ENCODE peak calls at places on chromosome 9, in eight cellular contexts. One of them, this sample, is unnamed. For H3K9me3, the result is how much of the 10 kb centered on the place peaks cover.

GRCh38 chr9:20314981-20315380 is 307.3 kb downstream of the MLLT3 start:
- DNase-seq in mammary epithelial cell: no peak
- DNase-seq in body of pancreas: no peak
- DNase-seq in CD8-positive, alpha-beta T cell: no peak
- DNase-seq in NT2/D1: no peak
- DNase-seq in right lobe of liver: no peak
- DNase-seq in tibial artery: no peak
- DNase-seq in HAP-1: no peak
- DNase-seq in this sample: no peak

GRCh38 chr9:128917151-128917849 is 3.5 kb upstream of the PHYHD1 start:
- DNase-seq in mammary epithelial cell: no peak
- DNase-seq in body of pancreas: peak
- DNase-seq in CD8-positive, alpha-beta T cell: no peak
- DNase-seq in NT2/D1: no peak
- DNase-seq in right lobe of liver: peak
- DNase-seq in tibial artery: peak
- DNase-seq in HAP-1: no peak
- DNase-seq in this sample: no peak

GRCh38 chr9:130446111-130446861 is 1.5 kb downstream of the ASS1 start:
- DNase-seq in mammary epithelial cell: peak
- DNase-seq in body of pancreas: peak
- DNase-seq in CD8-positive, alpha-beta T cell: no peak
- DNase-seq in NT2/D1: no peak
- DNase-seq in right lobe of liver: peak
- DNase-seq in tibial artery: peak
- DNase-seq in HAP-1: peak
- DNase-seq in this sample: no peak

GRCh38 chr9:134701581-134702259 is 60.1 kb downstream of the COL5A1 start:
- DNase-seq in mammary epithelial cell: no peak
- DNase-seq in body of pancreas: no peak
- DNase-seq in CD8-positive, alpha-beta T cell: no peak
- DNase-seq in NT2/D1: no peak
- DNase-seq in right lobe of liver: no peak
- DNase-seq in tibial artery: no peak
- DNase-seq in HAP-1: no peak
- DNase-seq in this sample: no peak

GRCh38 chr9:79013715-79014610 is 557.8 kb upstream of the TLE4 start:
- DNase-seq in mammary epithelial cell: peak
- DNase-seq in body of pancreas: no peak
- DNase-seq in CD8-positive, alpha-beta T cell: no peak
- DNase-seq in NT2/D1: no peak
- DNase-seq in right lobe of liver: no peak
- DNase-seq in tibial artery: no peak
- DNase-seq in HAP-1: no peak
- DNase-seq in this sample: no peak

GRCh38 chr9:92564982-92565381 is 29.2 kb upstream of the ECM2 start:
- DNase-seq in mammary epithelial cell: no peak
- DNase-seq in body of pancreas: no peak
- DNase-seq in CD8-positive, alpha-beta T cell: no peak
- DNase-seq in NT2/D1: no peak
- DNase-seq in right lobe of liver: no peak
- DNase-seq in tibial artery: no peak
- DNase-seq in HAP-1: no peak
- DNase-seq in this sample: no peak

GRCh38 chr9:112002847-112003457 is 106.3 kb downstream of the UGCG start:
- DNase-seq in mammary epithelial cell: no peak
- DNase-seq in body of pancreas: no peak
- DNase-seq in CD8-positive, alpha-beta T cell: no peak
- DNase-seq in NT2/D1: no peak
- DNase-seq in right lobe of liver: no peak
- DNase-seq in tibial artery: no peak
- DNase-seq in HAP-1: no peak
- DNase-seq in this sample: no peak

GRCh38 chr9:88801214-88801796 is 190.0 kb upstream of the S1PR3 start:
- DNase-seq in mammary epithelial cell: no peak
- DNase-seq in body of pancreas: no peak
- DNase-seq in CD8-positive, alpha-beta T cell: no peak
- DNase-seq in NT2/D1: no peak
- DNase-seq in right lobe of liver: no peak
- DNase-seq in tibial artery: no peak
- DNase-seq in HAP-1: no peak
- DNase-seq in this sample: no peak

GRCh38 chr9:7117676-7118561 is 360.1 kb downstream of the KDM4C start:
- DNase-seq in mammary epithelial cell: peak
- DNase-seq in body of pancreas: no peak
- DNase-seq in CD8-positive, alpha-beta T cell: no peak
- DNase-seq in NT2/D1: no peak
- DNase-seq in right lobe of liver: no peak
- DNase-seq in tibial artery: no peak
- DNase-seq in HAP-1: no peak
- DNase-seq in this sample: no peak

GRCh38 chr9:103713631-103714030 is 380.5 kb upstream of the SMC2 start:
- DNase-seq in mammary epithelial cell: no peak
- DNase-seq in body of pancreas: no peak
- DNase-seq in CD8-positive, alpha-beta T cell: no peak
- DNase-seq in NT2/D1: no peak
- DNase-seq in right lobe of liver: no peak
- DNase-seq in tibial artery: no peak
- DNase-seq in HAP-1: no peak
- DNase-seq in this sample: no peak

GRCh38 chr9:130172161-130172857 is at the start of gene NCS1:
- DNase-seq in mammary epithelial cell: peak
- DNase-seq in body of pancreas: peak
- DNase-seq in CD8-positive, alpha-beta T cell: peak
- DNase-seq in NT2/D1: no peak
- DNase-seq in right lobe of liver: peak
- DNase-seq in tibial artery: peak
- DNase-seq in HAP-1: peak
- DNase-seq in this sample: no peak

GRCh38 chr9:92278117-92278516 is 15.4 kb downstream of the IARS1 start:
- DNase-seq in mammary epithelial cell: peak
- DNase-seq in body of pancreas: no peak
- DNase-seq in CD8-positive, alpha-beta T cell: no peak
- DNase-seq in NT2/D1: no peak
- DNase-seq in right lobe of liver: no peak
- DNase-seq in tibial artery: no peak
- DNase-seq in HAP-1: no peak
- DNase-seq in this sample: no peak

GRCh38 chr9:91844656-91845291 is 105.3 kb downstream of the ROR2 start:
- DNase-seq in mammary epithelial cell: no peak
- DNase-seq in body of pancreas: no peak
- DNase-seq in CD8-positive, alpha-beta T cell: no peak
- DNase-seq in NT2/D1: no peak
- DNase-seq in right lobe of liver: no peak
- DNase-seq in tibial artery: no peak
- DNase-seq in HAP-1: peak
- DNase-seq in this sample: no peak

GRCh38 chr9:134887686-134888602 is 7.3 kb downstream of the FCN2 start:
- DNase-seq in mammary epithelial cell: no peak
- DNase-seq in body of pancreas: no peak
- DNase-seq in CD8-positive, alpha-beta T cell: no peak
- DNase-seq in NT2/D1: no peak
- DNase-seq in right lobe of liver: no peak
- DNase-seq in tibial artery: no peak
- DNase-seq in HAP-1: no peak
- DNase-seq in this sample: no peak

GRCh38 chr9:4341554-4341953 is 41.7 kb upstream of the GLIS3 start:
- DNase-seq in mammary epithelial cell: no peak
- DNase-seq in body of pancreas: no peak
- DNase-seq in CD8-positive, alpha-beta T cell: no peak
- DNase-seq in NT2/D1: no peak
- DNase-seq in right lobe of liver: no peak
- DNase-seq in tibial artery: no peak
- DNase-seq in HAP-1: no peak
- DNase-seq in this sample: no peak

GRCh38 chr9:91188719-91189590 is 172.8 kb downstream of the AUH start:
- DNase-seq in mammary epithelial cell: no peak
- DNase-seq in body of pancreas: no peak
- DNase-seq in CD8-positive, alpha-beta T cell: no peak
- DNase-seq in NT2/D1: no peak
- DNase-seq in right lobe of liver: no peak
- DNase-seq in tibial artery: no peak
- DNase-seq in HAP-1: no peak
- DNase-seq in this sample: no peak

GRCh38 chr9:136095028-136095494 is at the start of gene NACC2:
- DNase-seq in mammary epithelial cell: peak
- DNase-seq in body of pancreas: peak
- DNase-seq in CD8-positive, alpha-beta T cell: no peak
- DNase-seq in NT2/D1: no peak
- DNase-seq in right lobe of liver: peak
- DNase-seq in tibial artery: no peak
- DNase-seq in HAP-1: peak
- DNase-seq in this sample: no peak

GRCh38 chr9:8287970-8288369 is 488.4 kb upstream of the DMAC1 start:
- DNase-seq in mammary epithelial cell: no peak
- DNase-seq in body of pancreas: no peak
- DNase-seq in CD8-positive, alpha-beta T cell: no peak
- DNase-seq in NT2/D1: no peak
- DNase-seq in right lobe of liver: no peak
- DNase-seq in tibial artery: no peak
- DNase-seq in HAP-1: no peak
- DNase-seq in this sample: no peak

GRCh38 chr9:133477992-133478850 is 678 bp downstream of the SLC2A6 start:
- DNase-seq in mammary epithelial cell: peak
- DNase-seq in body of pancreas: no peak
- DNase-seq in CD8-positive, alpha-beta T cell: no peak
- DNase-seq in NT2/D1: no peak
- DNase-seq in right lobe of liver: peak
- DNase-seq in tibial artery: no peak
- DNase-seq in HAP-1: peak
- DNase-seq in this sample: no peak

GRCh38 chr9:126927419-126927818 is 12.8 kb downstream of the RALGPS1 start:
- DNase-seq in mammary epithelial cell: no peak
- DNase-seq in body of pancreas: peak
- DNase-seq in CD8-positive, alpha-beta T cell: no peak
- DNase-seq in NT2/D1: no peak
- DNase-seq in right lobe of liver: no peak
- DNase-seq in tibial artery: no peak
- DNase-seq in HAP-1: no peak
- DNase-seq in this sample: no peak

GRCh38 chr9:95757483-95757882 is 118.0 kb upstream of the ERCC6L2 start:
- DNase-seq in mammary epithelial cell: no peak
- DNase-seq in body of pancreas: no peak
- DNase-seq in CD8-positive, alpha-beta T cell: no peak
- DNase-seq in NT2/D1: no peak
- DNase-seq in right lobe of liver: no peak
- DNase-seq in tibial artery: no peak
- DNase-seq in HAP-1: no peak
- DNase-seq in this sample: no peak

GRCh38 chr9:113026200-113026599 is 14.2 kb upstream of the ZNF883 start:
- DNase-seq in mammary epithelial cell: peak
- DNase-seq in body of pancreas: no peak
- DNase-seq in CD8-positive, alpha-beta T cell: no peak
- DNase-seq in NT2/D1: no peak
- DNase-seq in right lobe of liver: no peak
- DNase-seq in tibial artery: no peak
- DNase-seq in HAP-1: no peak
- DNase-seq in this sample: no peak
- H3K9me3 ChIP-seq in mammary epithelial cell: under half
- H3K9me3 ChIP-seq in body of pancreas: under half
- H3K9me3 ChIP-seq in CD8-positive, alpha-beta T cell: under half
- H3K9me3 ChIP-seq in NT2/D1: under half
- H3K9me3 ChIP-seq in right lobe of liver: under half
- H3K9me3 ChIP-seq in tibial artery: under half
- H3K9me3 ChIP-seq in HAP-1: under half
- H3K9me3 ChIP-seq in this sample: under half

GRCh38 chr9:122518841-122519240 is at the start of gene OR1J4:
- DNase-seq in mammary epithelial cell: no peak
- DNase-seq in body of pancreas: no peak
- DNase-seq in CD8-positive, alpha-beta T cell: no peak
- DNase-seq in NT2/D1: no peak
- DNase-seq in right lobe of liver: no peak
- DNase-seq in tibial artery: no peak
- DNase-seq in HAP-1: no peak
- DNase-seq in this sample: no peak

GRCh38 chr9:122519376-122519775 is 435 bp downstream of the OR1J4 start:
- DNase-seq in mammary epithelial cell: no peak
- DNase-seq in body of pancreas: no peak
- DNase-seq in CD8-positive, alpha-beta T cell: no peak
- DNase-seq in NT2/D1: no peak
- DNase-seq in right lobe of liver: no peak
- DNase-seq in tibial artery: no peak
- DNase-seq in HAP-1: no peak
- DNase-seq in this sample: no peak

GRCh38 chr9:122518226-122518625 is 715 bp upstream of the OR1J4 start:
- DNase-seq in mammary epithelial cell: no peak
- DNase-seq in body of pancreas: no peak
- DNase-seq in CD8-positive, alpha-beta T cell: no peak
- DNase-seq in NT2/D1: no peak
- DNase-seq in right lobe of liver: no peak
- DNase-seq in tibial artery: no peak
- DNase-seq in HAP-1: no peak
- DNase-seq in this sample: no peak
- H3K9me3 ChIP-seq in mammary epithelial cell: under half
- H3K9me3 ChIP-seq in body of pancreas: under half
- H3K9me3 ChIP-seq in CD8-positive, alpha-beta T cell: under half
- H3K9me3 ChIP-seq in NT2/D1: under half
- H3K9me3 ChIP-seq in right lobe of liver: under half
- H3K9me3 ChIP-seq in tibial artery: under half
- H3K9me3 ChIP-seq in HAP-1: under half
- H3K9me3 ChIP-seq in this sample: under half

DNA sequence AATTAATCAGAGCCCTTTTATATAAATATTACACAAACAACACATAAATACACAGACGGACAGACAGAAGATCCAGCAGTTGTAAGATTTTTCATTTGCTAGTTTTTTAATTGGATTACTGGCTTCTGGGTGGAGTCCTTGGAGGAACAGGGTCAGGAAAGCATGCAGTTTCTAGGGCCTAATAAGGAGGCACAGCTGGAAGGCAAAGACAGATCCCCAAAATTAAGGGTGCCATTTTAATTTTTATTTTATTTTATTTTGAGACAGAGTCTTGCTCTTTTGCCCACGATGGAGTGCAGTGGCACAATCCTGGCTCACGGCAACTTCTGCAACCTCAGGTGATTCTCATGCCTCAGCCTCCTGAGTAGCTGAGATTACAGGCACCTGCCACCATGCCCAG is 49.5 kb downstream of the PTGS1 start:
- DNase-seq in mammary epithelial cell: no peak
- DNase-seq in body of pancreas: no peak
- DNase-seq in CD8-positive, alpha-beta T cell: no peak
- DNase-seq in NT2/D1: no peak
- DNase-seq in right lobe of liver: no peak
- DNase-seq in tibial artery: no peak
- DNase-seq in HAP-1: no peak
- DNase-seq in this sample: no peak
- H3K9me3 ChIP-seq in mammary epithelial cell: under half
- H3K9me3 ChIP-seq in body of pancreas: under half
- H3K9me3 ChIP-seq in CD8-positive, alpha-beta T cell: under half
- H3K9me3 ChIP-seq in NT2/D1: half or more
- H3K9me3 ChIP-seq in right lobe of liver: under half
- H3K9me3 ChIP-seq in tibial artery: under half
- H3K9me3 ChIP-seq in HAP-1: under half
- H3K9me3 ChIP-seq in this sample: under half

DNA sequence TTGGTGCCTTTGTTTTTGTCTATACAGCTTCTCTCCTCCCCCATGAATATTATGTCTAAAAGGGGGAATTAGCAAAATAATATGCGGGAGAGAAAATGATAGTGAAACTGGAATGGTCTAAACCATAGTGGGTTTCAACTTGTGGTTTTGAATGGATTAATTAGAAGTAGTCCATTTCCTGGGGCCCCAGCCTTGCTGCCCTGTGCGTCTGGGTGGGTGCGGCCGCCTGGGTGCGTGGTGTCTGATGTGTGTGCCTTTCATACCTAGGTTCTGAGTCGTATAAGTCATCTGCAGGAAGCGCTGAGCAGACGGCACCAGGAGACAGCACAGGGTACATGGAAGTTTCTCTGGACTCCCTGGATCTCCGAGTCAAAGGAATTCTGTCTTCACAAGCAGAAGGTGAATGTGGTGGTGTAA is 120.0 kb upstream of the CACNA1B start:
- DNase-seq in mammary epithelial cell: peak
- DNase-seq in body of pancreas: no peak
- DNase-seq in CD8-positive, alpha-beta T cell: no peak
- DNase-seq in NT2/D1: no peak
- DNase-seq in right lobe of liver: no peak
- DNase-seq in tibial artery: no peak
- DNase-seq in HAP-1: no peak
- DNase-seq in this sample: no peak
- H3K9me3 ChIP-seq in mammary epithelial cell: under half
- H3K9me3 ChIP-seq in body of pancreas: under half
- H3K9me3 ChIP-seq in CD8-positive, alpha-beta T cell: under half
- H3K9me3 ChIP-seq in NT2/D1: under half
- H3K9me3 ChIP-seq in right lobe of liver: under half
- H3K9me3 ChIP-seq in tibial artery: under half
- H3K9me3 ChIP-seq in HAP-1: under half
- H3K9me3 ChIP-seq in this sample: under half

This sample was measured in T-helper 17 cell.